ENCODE peak calls at places on chromosomes 5 and 9, in four cellular contexts. T is smooth muscle cell of the brain vasculature, H is renal cortical epithelial cell, Z is fibroblast of the aortic adventitia. W is an unnamed sample.

GRCh38 chr5:137735531-137736284 is at the start of gene KLHL3:
- DNase-seq in T (no peak), H (peak), Z (peak), W (no peak)

GRCh38 chr9:70403166-70403565 is 11.3 kb downstream of the KLF9 start:
- DNase-seq in T (no peak), H (peak), Z (no peak), W (no peak)

GRCh38 chr9:132370592-132370991 is 15.8 kb upstream of the SETX start:
- DNase-seq in T (no peak), H (no peak), Z (no peak), W (no peak)

GRCh38 chr9:88533951-88534455 is 975 bp upstream of the NXNL2 start:
- DNase-seq in T (no peak), H (peak), Z (no peak), W (no peak)

GRCh38 chr5:104048231-104048630 is 485.6 kb upstream of the NUDT12 start:
- DNase-seq in T (no peak), H (no peak), Z (no peak), W (no peak)

GRCh38 chr5:91301459-91301858 is 81.7 kb downstream of the ARRDC3 start:
- DNase-seq in T (no peak), H (peak), Z (peak), W (no peak)

GRCh38 chr5:76404694-76405306 is 1.7 kb downstream of the IQGAP2 start:
- DNase-seq in T (no peak), H (no peak), Z (no peak), W (no peak)

GRCh38 chr9:94868462-94868861 is 142.0 kb downstream of the AOPEP start:
- DNase-seq in T (no peak), H (no peak), Z (no peak), W (no peak)

GRCh38 chr5:175826980-175827379 is 44.4 kb upstream of the CPLX2 start:
- DNase-seq in T (no peak), H (no peak), Z (no peak), W (no peak)

GRCh38 chr9:100505564-100506159 is 32.7 kb downstream of the TMEFF1 start:
- DNase-seq in T (no peak), H (peak), Z (peak), W (peak)

GRCh38 chr5:148998174-148998797 is 64.6 kb downstream of the SH3TC2 start:
- DNase-seq in T (no peak), H (peak), Z (peak), W (peak)

GRCh38 chr5:115586525-115587146 is 15.6 kb downstream of the TICAM2 start:
- DNase-seq in T (no peak), H (peak), Z (peak), W (no peak)

GRCh38 chr5:125696762-125697161 is 726.4 kb upstream of the GRAMD2B start:
- DNase-seq in T (peak), H (peak), Z (peak), W (no peak)

GRCh38 chr9:32968101-32969011 is 33.1 kb downstream of the APTX start:
- DNase-seq in T (peak), H (peak), Z (peak), W (no peak)

GRCh38 chr9:135226369-135227050 is 139.0 kb downstream of the OLFM1 start:
- DNase-seq in T (no peak), H (no peak), Z (no peak), W (no peak)

GRCh38 chr9:133995012-133995896 is 3.1 kb upstream of the VAV2 start:
- DNase-seq in T (no peak), H (peak), Z (no peak), W (no peak)

GRCh38 chr5:10702040-10702629 is 58.9 kb downstream of the DAP start:
- DNase-seq in T (peak), H (peak), Z (peak), W (no peak)

GRCh38 chr5:2755811-2756210 is 4.3 kb upstream of the IRX2 start:
- DNase-seq in T (no peak), H (no peak), Z (no peak), W (no peak)

GRCh38 chr5:168215646-168216045 is 75.8 kb upstream of the WWC1 start:
- DNase-seq in T (no peak), H (no peak), Z (no peak), W (no peak)